ENCODE peak calls at places on chromosomes 16 and 17, in ten cellular contexts. C is IMR-90, J is endothelial cell of umbilical vein, Z is A549, Y is K562, W is thyroid gland, D is gastrocnemius medialis, K is suprapubic skin, A is body of pancreas, O is ovary. H is an unnamed sample.

GRCh38 chr16:49748322-49748721 is 107.6 kb downstream of the ZNF423 start:
- DNase-seq in C (no peak), Y (no peak), Z (no peak), A (peak; percentile 45), O (peak; percentile 38), J (no peak), W (no peak), K (no peak), D (no peak), H (no peak)

GRCh38 chr17:28334666-28335200 is 539 bp downstream of the IFT20 start:
- DNase-seq in A (peak; percentile 44), D (no peak), K (no peak), W (no peak), Y (no peak), O (no peak), Z (no peak), J (no peak), C (peak; percentile 63), H (no peak)

GRCh38 chr17:40150215-40150614 is 9.9 kb downstream of the CASC3 start:
- DNase-seq in J (no peak), A (no peak), C (no peak), D (no peak), O (no peak), Y (no peak), W (no peak), Z (no peak), K (no peak), H (no peak)

GRCh38 chr16:68508641-68509240 is 30.4 kb upstream of the ZFP90 start:
- DNase-seq in D (no peak), Y (no peak), W (no peak), C (no peak), J (no peak), Z (no peak), O (no peak), K (no peak), A (no peak), H (no peak)

GRCh38 chr17:50479522-50480141 is 972 bp downstream of the RSAD1 start:
- DNase-seq in Z (peak; percentile 92), D (peak; percentile 88), J (peak; percentile 72), O (peak; percentile 67), Y (peak; percentile 83), A (peak; percentile 85), C (peak; percentile 78), W (peak; percentile 87), K (peak; percentile 87), H (peak; percentile 22)

GRCh38 chr16:85105475-85105874 is 6.8 kb downstream of the CIBAR2 start:
- DNase-seq in C (no peak), Z (no peak), W (no peak), O (no peak), D (no peak), A (no peak), K (no peak), Y (no peak), J (no peak), H (no peak)

GRCh38 chr17:3964203-3965122 is at the start of gene ATP2A3:
- DNase-seq in O (no peak), K (no peak), A (no peak), C (no peak), J (no peak), Z (no peak), Y (peak; percentile 76), W (no peak), D (no peak), H (no peak)

GRCh38 chr17:40415390-40415789 is 2.3 kb downstream of the TOP2A start:
- DNase-seq in D (no peak), C (peak; percentile 59), A (no peak), Z (peak; percentile 57), J (peak; percentile 47), W (no peak), O (no peak), Y (peak; percentile 32), K (no peak), H (no peak)

GRCh38 chr16:14307623-14308356 is 236.7 kb downstream of the MRTFB start:
- DNase-seq in Y (peak; percentile 37), A (peak; percentile 73), Z (peak; percentile 74), D (peak; percentile 91), C (no peak), K (no peak), J (no peak), O (no peak), W (no peak), H (no peak)

GRCh38 chr16:49766280-49766679 is 89.6 kb downstream of the ZNF423 start:
- DNase-seq in D (no peak), Y (no peak), A (no peak), K (no peak), J (no peak), O (no peak), C (no peak), W (no peak), Z (no peak), H (no peak)

GRCh38 chr16:73171380-73171779 is 123.5 kb upstream of the ZFHX3 start:
- DNase-seq in W (no peak), Z (no peak), J (no peak), Y (no peak), K (no peak), C (no peak), A (no peak), D (no peak), O (no peak), H (no peak)

GRCh38 chr16:84913315-84913714 is 93.5 kb downstream of the CRISPLD2 start:
- DNase-seq in W (peak; percentile 48), J (no peak), A (peak; percentile 53), O (no peak), D (peak; percentile 86), Y (no peak), C (no peak), K (no peak), Z (no peak), H (no peak)

GRCh38 chr17:82876149-82876548 is 36.3 kb upstream of the ZNF750 start:
- DNase-seq in C (peak; percentile 57), A (no peak), Z (no peak), O (peak; percentile 28), K (no peak), W (no peak), Y (peak; percentile 76), D (peak; percentile 90), J (peak; percentile 65), H (no peak)

GRCh38 chr16:69478685-69479084 is 54.3 kb downstream of the CYB5B start:
- DNase-seq in Z (no peak), D (no peak), Y (no peak), J (no peak), W (no peak), O (no peak), A (no peak), K (no peak), C (no peak), H (no peak)

GRCh38 chr16:55283776-55284717 is 40.0 kb upstream of the IRX6 start:
- DNase-seq in D (no peak), Y (no peak), Z (no peak), C (no peak), J (no peak), A (no peak), O (no peak), W (peak; percentile 26), K (no peak), H (no peak)

GRCh38 chr16:3576211-3576610 is 992 bp downstream of the NLRC3 start:
- DNase-seq in Y (no peak), K (no peak), C (no peak), D (no peak), O (no peak), W (no peak), A (no peak), Z (no peak), J (no peak), H (no peak)

GRCh38 chr17:21756856-21757619 is 64.7 kb downstream of the KCNJ18 start:
- DNase-seq in K (no peak), A (no peak), W (no peak), D (no peak), Y (no peak), J (no peak), O (no peak), Z (no peak), C (no peak), H (no peak)
- H3K27ac ChIP-seq in K (no peak overlapping the region), A (no peak overlapping the region), W (no peak overlapping the region), D (no peak overlapping the region), Y (no peak overlapping the region), J (no peak overlapping the region), O (no peak overlapping the region), Z (no peak overlapping the region), C (no peak overlapping the region), H (no peak overlapping the region)

DNA sequence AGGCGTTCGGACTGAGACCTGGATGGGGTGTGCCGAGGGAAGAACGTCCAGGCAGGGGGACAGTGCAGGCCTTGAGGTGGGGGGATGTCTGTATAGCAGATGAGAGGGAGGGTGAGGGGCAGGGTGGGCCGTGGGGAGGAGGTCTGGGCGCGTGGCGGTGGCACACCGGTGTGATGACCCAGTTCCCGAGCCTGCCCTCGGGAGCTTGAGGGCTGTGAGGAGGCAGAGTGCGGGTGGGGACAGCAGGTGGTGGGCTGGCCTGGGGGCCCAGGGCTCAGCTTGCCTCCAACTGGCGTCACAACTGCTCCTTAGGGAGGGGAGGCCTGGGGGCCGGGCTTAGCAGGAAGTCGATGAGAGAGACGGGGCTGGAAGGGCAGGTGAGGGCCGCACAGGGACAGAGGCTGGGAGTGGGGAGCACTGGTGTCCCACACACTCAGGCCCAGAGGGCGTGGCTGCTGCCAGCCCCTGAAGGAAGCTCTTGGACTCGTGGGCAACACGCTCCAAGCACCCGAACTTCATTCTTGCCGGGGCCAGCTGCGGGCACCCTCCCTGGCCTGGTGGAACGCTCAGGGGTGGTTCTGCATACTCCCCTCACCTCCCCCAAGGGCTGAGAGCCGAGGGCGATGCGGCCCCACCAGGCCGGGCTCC is 6.5 kb downstream of the CACNA1H start:
- DNase-seq in D (no peak), C (no peak), Y (no peak), W (no peak), A (no peak), O (peak; percentile 71), J (no peak), Z (no peak), K (no peak), H (no peak)
- TF ChIP-seq POLR2A in D (no peak), C (no peak), Y (no peak), W (no peak), A (no peak), O (no peak), J (no peak), Z (no peak), K (no peak), H (no peak)

GRCh38 chr16:47143677-47144558 is at the start of gene NETO2:
- DNase-seq in D (peak; percentile 24), J (peak; percentile 61), Z (peak; percentile 69), Y (peak; percentile 83), C (peak; percentile 56), A (peak; percentile 25), O (peak; percentile 20), W (peak; percentile 73), K (peak; percentile 63), H (no peak)
- TF ChIP-seq CTCF in D (peak; percentile 66), J (peak; percentile 65), Z (peak; percentile 36), Y (peak; percentile 31), C (peak; percentile 62), A (peak; percentile 42), O (no peak), W (peak; percentile 53), K (no peak), H (peak; percentile 39)

DNA sequence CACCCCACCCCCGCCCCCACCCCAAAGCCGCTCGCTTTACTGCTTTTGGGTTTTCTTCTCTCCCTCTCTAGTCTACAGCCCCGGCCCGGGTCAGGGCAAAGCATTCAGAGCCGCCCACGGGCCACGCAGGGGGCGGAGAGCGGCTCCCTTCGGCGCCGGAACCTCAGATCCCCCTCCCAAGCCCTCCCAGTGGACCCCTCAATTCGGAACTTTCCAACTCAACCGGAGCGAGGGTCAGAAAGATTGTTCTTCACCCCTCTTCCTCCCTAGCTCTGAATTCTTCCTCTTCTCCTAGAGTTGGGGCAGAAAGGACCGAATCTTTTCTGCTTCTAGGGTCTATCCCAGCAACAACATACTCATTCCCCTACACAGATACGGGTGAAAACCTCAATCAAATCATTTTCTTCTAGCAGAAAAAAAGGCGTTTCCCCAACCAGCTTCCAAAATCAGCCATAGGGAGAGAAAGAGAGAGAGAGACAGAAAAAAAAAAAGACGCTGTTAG is 1.0 kb downstream of the HOXB2 start:
- DNase-seq in C (no peak), A (no peak), W (no peak), O (no peak), K (no peak), Z (no peak), Y (peak; percentile 65), D (no peak), J (no peak), H (no peak)
- H3K27ac ChIP-seq in C (peak overlapping the region; percentile 99), A (peak overlapping the region; percentile 56), W (peak overlapping the region; percentile 78), O (no peak overlapping the region), K (peak overlapping the region; percentile 93), Z (peak overlapping the region; percentile 89), Y (peak overlapping the region; percentile 95), D (peak overlapping the region; percentile 89), J (peak overlapping the region; percentile 77), H (peak overlapping the region; percentile 95)

H was measured in esophagus squamous epithelium.